ENCODE peak calls at places on chromosome 3, in five cellular contexts. U is Peyer's patch, B is psoas muscle, R is tibial artery, G is ovary. F is an unnamed sample.

GRCh38 chr3:158768361-158768787 is 33.5 kb upstream of the MFSD1 start:
- DNase-seq in B (peak; percentile 84), U (no peak), R (peak; percentile 82), G (peak; percentile 66), F (peak; percentile 53)

GRCh38 chr3:123755508-123755907 is 128.6 kb downstream of the MYLK start:
- DNase-seq in G (no peak), U (no peak), B (no peak), R (no peak), F (no peak)

GRCh38 chr3:23073721-23074300 is 129.3 kb upstream of the UBE2E2 start:
- DNase-seq in R (no peak), B (no peak), U (no peak), G (no peak), F (no peak)

GRCh38 chr3:130929827-130930226 is 35.9 kb downstream of the ATP2C1 start:
- DNase-seq in B (no peak), R (no peak), U (no peak), G (no peak), F (no peak)

GRCh38 chr3:158568784-158569183 is 2.2 kb upstream of the MLF1 start:
- DNase-seq in B (no peak), U (no peak), R (no peak), G (no peak), F (no peak)

GRCh38 chr3:52310861-52311566 is 5.1 kb upstream of the DNAH1 start:
- DNase-seq in B (no peak), R (no peak), G (no peak), U (peak; percentile 44), F (no peak)

GRCh38 chr3:128933213-128933921 is 53.9 kb downstream of the ACAD9 start:
- DNase-seq in U (no peak), R (no peak), B (no peak), G (no peak), F (no peak)

GRCh38 chr3:128385080-128385832 is 81.4 kb downstream of the DNAJB8 start:
- DNase-seq in R (peak; percentile 72), G (peak; percentile 68), U (no peak), B (peak; percentile 92), F (no peak)

GRCh38 chr3:135456182-135456790 is 509.2 kb upstream of the PPP2R3A start:
- DNase-seq in B (no peak), R (no peak), U (no peak), G (no peak), F (no peak)

GRCh38 chr3:98884675-98885371 is 16.7 kb downstream of the DCBLD2 start:
- DNase-seq in R (no peak), U (no peak), B (no peak), G (no peak), F (peak; percentile 43)

GRCh38 chr3:71652786-71653419 is 69.4 kb upstream of the FOXP1 start:
- DNase-seq in R (peak; percentile 56), G (peak; percentile 15), B (no peak), U (no peak), F (peak; percentile 32)

GRCh38 chr3:46913644-46914043 is 36.1 kb downstream of the PTH1R start:
- DNase-seq in B (peak; percentile 52), G (no peak), R (peak; percentile 17), U (no peak), F (no peak)

GRCh38 chr3:122245513-122246174 is 62.2 kb downstream of the CASR start:
- DNase-seq in B (no peak), R (no peak), G (no peak), U (no peak), F (no peak)

GRCh38 chr3:57048728-57049127 is 11.7 kb upstream of the SPATA12 start:
- DNase-seq in G (no peak), R (no peak), U (no peak), B (no peak), F (no peak)

GRCh38 chr3:172530566-172530965 is 7.3 kb upstream of the TNFSF10 start:
- DNase-seq in R (no peak), G (no peak), B (no peak), U (no peak), F (no peak)

GRCh38 chr3:178434206-178434805 is 101.9 kb upstream of the KCNMB2 start:
- DNase-seq in G (no peak), R (no peak), B (no peak), U (no peak), F (no peak)

GRCh38 chr3:131630117-131630516 is 127.3 kb upstream of the MRPL3 start:
- DNase-seq in B (no peak), U (no peak), G (no peak), R (no peak), F (no peak)

GRCh38 chr3:152073267-152073666 is 195.5 kb upstream of the MBNL1 start:
- DNase-seq in U (no peak), R (no peak), B (no peak), G (no peak), F (peak; percentile 33)

GRCh38 chr3:21654241-21654640 is 96.8 kb downstream of the ZNF385D start:
- DNase-seq in U (no peak), G (no peak), B (no peak), R (no peak), F (no peak)

GRCh38 chr3:102478160-102478559 is 43.3 kb downstream of the ZPLD1 start:
- DNase-seq in B (no peak), U (no peak), G (no peak), R (no peak), F (no peak)

GRCh38 chr3:70757658-70758057 is 445.2 kb upstream of the MDFIC2 start:
- DNase-seq in U (no peak), R (no peak), B (no peak), G (no peak), F (no peak)

GRCh38 chr3:120646771-120647449 is 35.1 kb downstream of the HGD start:
- DNase-seq in R (no peak), B (no peak), U (no peak), G (no peak), F (no peak)

GRCh38 chr3:149630806-149631205 is 27.0 kb downstream of the WWTR1 start:
- DNase-seq in G (no peak), B (no peak), R (no peak), U (no peak), F (no peak)

GRCh38 chr3:149634072-149634471 is 23.8 kb downstream of the WWTR1 start:
- DNase-seq in B (no peak), U (no peak), R (no peak), G (no peak), F (no peak)

GRCh38 chr3:149634573-149634972 is 23.3 kb downstream of the WWTR1 start:
- DNase-seq in B (no peak), R (no peak), G (no peak), U (no peak), F (no peak)

GRCh38 chr3:149628957-149629670 is 28.7 kb downstream of the WWTR1 start:
- DNase-seq in B (no peak), R (no peak), U (no peak), G (no peak), F (no peak)

DNA sequence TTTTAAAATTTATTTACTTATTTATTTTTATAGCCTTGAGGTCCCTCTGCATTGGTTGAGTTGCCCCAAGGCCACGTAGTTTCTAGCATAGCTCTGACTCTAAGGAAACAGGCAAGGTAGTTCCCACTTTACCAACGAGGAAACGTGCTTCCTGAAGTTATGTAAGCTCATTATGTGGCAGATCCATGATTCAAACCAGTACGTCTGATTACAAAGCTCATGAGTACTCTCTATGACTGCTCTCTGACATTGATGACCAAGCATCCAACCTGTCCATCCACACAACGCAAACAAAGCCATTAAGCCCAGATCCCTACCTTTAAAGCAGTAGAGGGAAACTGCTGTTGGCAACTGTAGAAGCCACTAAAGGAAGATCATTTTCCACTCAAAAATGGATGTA is 25.6 kb downstream of the WWTR1 start:
- DNase-seq in B (no peak), U (no peak), G (no peak), R (no peak), F (no peak)
- H3K4me1 ChIP-seq in B (peaks cover 22% of the 10 kb centered on the region), U (no peaks in the 10 kb centered on the region), G (peaks cover 39% of the 10 kb centered on the region), R (peaks cover 24% of the 10 kb centered on the region), F (peaks cover 18% of the 10 kb centered on the region)

DNA sequence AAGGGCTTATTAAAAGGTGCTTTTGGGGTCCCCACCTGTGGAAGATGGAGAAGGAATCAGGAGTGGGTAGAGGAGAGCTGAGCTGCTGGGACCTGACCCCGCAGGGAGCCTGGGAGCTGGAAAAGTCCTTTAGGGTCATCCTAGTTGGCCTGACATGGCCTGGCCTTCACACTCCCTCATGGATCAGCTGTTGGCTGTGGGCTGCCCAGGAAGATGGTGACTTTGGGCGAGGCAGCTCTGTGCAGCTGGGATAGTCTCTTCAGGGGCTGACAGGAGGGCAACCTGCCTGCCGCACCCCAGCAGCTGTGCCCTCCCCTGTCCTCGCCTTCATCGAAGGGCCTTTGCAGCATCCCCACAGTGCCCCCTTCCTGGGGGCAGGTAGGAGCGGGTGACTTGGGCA is 6.6 kb downstream of the LIMD1 start:
- DNase-seq in U (no peak), R (no peak), G (no peak), B (no peak), F (no peak)
- H3K4me1 ChIP-seq in U (peaks cover 7% of the 10 kb centered on the region), R (peaks cover 79% of the 10 kb centered on the region), G (peaks cover 14% of the 10 kb centered on the region), B (peaks cover 91% of the 10 kb centered on the region), F (peaks cover 21% of the 10 kb centered on the region)

DNA sequence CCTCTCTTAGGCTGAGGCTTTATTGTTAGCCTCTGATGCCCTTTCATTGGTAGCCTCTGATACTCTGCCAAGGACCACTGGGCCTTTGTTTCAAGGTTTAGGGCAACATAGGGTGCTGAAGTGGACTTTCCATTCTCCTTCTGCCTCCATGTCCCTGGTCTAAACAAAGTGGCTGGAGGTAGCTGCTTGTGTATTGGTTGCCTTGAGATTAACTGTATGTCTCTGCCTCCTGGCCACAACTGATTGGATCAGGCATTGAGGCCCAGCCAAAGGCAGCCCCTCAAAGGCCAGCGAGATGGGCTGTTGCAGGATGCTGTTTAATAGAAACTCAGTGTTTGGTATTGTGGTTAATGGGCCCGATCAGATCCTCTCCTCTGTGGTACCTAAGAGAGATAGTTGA is 77.9 kb upstream of the PRR23C start:
- DNase-seq in U (no peak), G (no peak), B (no peak), R (no peak), F (no peak)
- H3K4me1 ChIP-seq in U (no peaks in the 10 kb centered on the region), G (peaks cover 8% of the 10 kb centered on the region), B (no peaks in the 10 kb centered on the region), R (no peaks in the 10 kb centered on the region), F (peaks cover 4% of the 10 kb centered on the region)

GRCh38 chr3:64619216-64619615 is 68.6 kb downstream of the ADAMTS9 start:
- DNase-seq in R (no peak), B (no peak), G (no peak), U (no peak), F (no peak)

GRCh38 chr3:64623125-64623524 is 64.7 kb downstream of the ADAMTS9 start:
- DNase-seq in B (no peak), U (no peak), R (no peak), G (no peak), F (no peak)

GRCh38 chr3:64620020-64620419 is 67.8 kb downstream of the ADAMTS9 start:
- DNase-seq in B (no peak), G (no peak), U (no peak), R (no peak), F (no peak)

GRCh38 chr3:64621275-64621674 is 66.5 kb downstream of the ADAMTS9 start:
- DNase-seq in R (no peak), U (no peak), B (no peak), G (no peak), F (no peak)

GRCh38 chr3:64621726-64622400 is 65.9 kb downstream of the ADAMTS9 start:
- DNase-seq in G (no peak), U (no peak), B (no peak), R (no peak), F (no peak)
- H3K4me1 ChIP-seq in G (no peaks in the 10 kb centered on the region), U (no peaks in the 10 kb centered on the region), B (peaks cover 24% of the 10 kb centered on the region), R (no peaks in the 10 kb centered on the region), F (peaks cover 4% of the 10 kb centered on the region)